ENCODE peak calls at places on chromosomes 16 and 17, in nine cellular contexts. X, T, J, R, G, E, C, M and W are unnamed samples.

GRCh38 chr17:79632432-79632735 is 21.5 kb upstream of the RBFOX3 start:
- DNase-seq in X (no peak), T (no peak), J (no peak), R (no peak), G (no peak), E (no peak), C (no peak), M (no peak), W (no peak)

GRCh38 chr17:73286863-73287296 is 24.9 kb downstream of the CDC42EP4 start:
- DNase-seq in X (no peak), T (no peak), J (no peak), R (no peak), G (peak; percentile 67), E (no peak), C (no peak), M (no peak), W (peak; percentile 73)

GRCh38 chr17:67157732-67158639 is 87.0 kb downstream of the HELZ start:
- DNase-seq in X (no peak), T (peak; percentile 82), J (no peak), R (no peak), G (peak; percentile 54), E (no peak), C (no peak), M (no peak), W (peak; percentile 13)

GRCh38 chr17:29066053-29066452 is 23.1 kb downstream of the PIPOX start:
- DNase-seq in X (no peak), T (peak; percentile 58), J (no peak), R (no peak), G (no peak), E (no peak), C (no peak), M (no peak), W (no peak)

GRCh38 chr16:4426021-4426684 is 485 bp downstream of the DNAJA3 start:
- DNase-seq in X (no peak), T (no peak), J (peak; percentile 63), R (no peak), G (peak; percentile 12), E (no peak), C (no peak), M (no peak), W (no peak)

GRCh38 chr17:79160980-79161621 is 86.5 kb downstream of the ENGASE start:
- DNase-seq in X (no peak), T (peak; percentile 52), J (peak; percentile 60), R (no peak), G (peak; percentile 22), E (peak; percentile 15), C (no peak), M (no peak), W (peak; percentile 31)

GRCh38 chr17:1576500-1576899 is 13.9 kb upstream of the PITPNA start:
- DNase-seq in X (no peak), T (no peak), J (no peak), R (peak; percentile 29), G (no peak), E (no peak), C (no peak), M (no peak), W (no peak)

GRCh38 chr17:70310251-70310672 is 140.9 kb downstream of the KCNJ2 start:
- DNase-seq in X (no peak), T (no peak), J (no peak), R (no peak), G (no peak), E (no peak), C (no peak), M (no peak), W (no peak)